ENCODE peak calls at places on chromosomes 2 and 18, in nine cellular contexts. One of them, this sample, is unnamed.

GRCh38 chr18:31497404-31497710 is 620 bp upstream of the DSG2 start:
- DNase-seq in caudate nucleus: no peak
- DNase-seq in H1: no peak
- DNase-seq in A549: no peak
- DNase-seq in CD4-positive, alpha-beta T cell: no peak
- DNase-seq in right lobe of liver: peak; percentile 60
- DNase-seq in colonic mucosa: no peak
- DNase-seq in adrenal gland: no peak
- DNase-seq in brain microvascular endothelial cell: no peak
- DNase-seq in this sample: no peak

GRCh38 chr2:136874258-136874657 is 108.9 kb downstream of the THSD7B start:
- DNase-seq in caudate nucleus: no peak
- DNase-seq in H1: no peak
- DNase-seq in A549: peak; percentile 11
- DNase-seq in CD4-positive, alpha-beta T cell: no peak
- DNase-seq in right lobe of liver: no peak
- DNase-seq in colonic mucosa: no peak
- DNase-seq in adrenal gland: no peak
- DNase-seq in brain microvascular endothelial cell: peak; percentile 38
- DNase-seq in this sample: no peak

GRCh38 chr18:5197032-5197434 is at the start of gene AKAIN1:
- DNase-seq in caudate nucleus: peak; percentile 11
- DNase-seq in H1: no peak
- DNase-seq in A549: no peak
- DNase-seq in CD4-positive, alpha-beta T cell: no peak
- DNase-seq in right lobe of liver: no peak
- DNase-seq in colonic mucosa: no peak
- DNase-seq in adrenal gland: peak; percentile 54
- DNase-seq in brain microvascular endothelial cell: peak; percentile 3
- DNase-seq in this sample: no peak

GRCh38 chr2:85154048-85154753 is 21.0 kb downstream of the TCF7L1 start:
- DNase-seq in caudate nucleus: no peak
- DNase-seq in H1: no peak
- DNase-seq in A549: no peak
- DNase-seq in CD4-positive, alpha-beta T cell: no peak
- DNase-seq in right lobe of liver: no peak
- DNase-seq in colonic mucosa: no peak
- DNase-seq in adrenal gland: no peak
- DNase-seq in brain microvascular endothelial cell: no peak
- DNase-seq in this sample: no peak

GRCh38 chr2:155727097-155727906 is 605.2 kb downstream of the NR4A2 start:
- DNase-seq in caudate nucleus: no peak
- DNase-seq in H1: no peak
- DNase-seq in A549: no peak
- DNase-seq in CD4-positive, alpha-beta T cell: no peak
- DNase-seq in right lobe of liver: no peak
- DNase-seq in colonic mucosa: no peak
- DNase-seq in adrenal gland: no peak
- DNase-seq in brain microvascular endothelial cell: no peak
- DNase-seq in this sample: no peak

GRCh38 chr2:43086451-43087221 is 139.8 kb downstream of the ZFP36L2 start:
- DNase-seq in caudate nucleus: no peak
- DNase-seq in H1: peak; percentile 19
- DNase-seq in A549: peak; percentile 92
- DNase-seq in CD4-positive, alpha-beta T cell: no peak
- DNase-seq in right lobe of liver: no peak
- DNase-seq in colonic mucosa: no peak
- DNase-seq in adrenal gland: peak; percentile 72
- DNase-seq in brain microvascular endothelial cell: peak; percentile 99
- DNase-seq in this sample: peak; percentile 95

GRCh38 chr2:193806088-193806774 is 1611.5 kb upstream of the TMEFF2 start:
- DNase-seq in caudate nucleus: no peak
- DNase-seq in H1: no peak
- DNase-seq in A549: no peak
- DNase-seq in CD4-positive, alpha-beta T cell: no peak
- DNase-seq in right lobe of liver: no peak
- DNase-seq in colonic mucosa: no peak
- DNase-seq in adrenal gland: no peak
- DNase-seq in brain microvascular endothelial cell: no peak
- DNase-seq in this sample: peak; percentile 10

GRCh38 chr18:13611058-13611615 is 115.2 kb downstream of the FAM210A start:
- DNase-seq in caudate nucleus: no peak
- DNase-seq in H1: no peak
- DNase-seq in A549: no peak
- DNase-seq in CD4-positive, alpha-beta T cell: peak; percentile 43
- DNase-seq in right lobe of liver: no peak
- DNase-seq in colonic mucosa: no peak
- DNase-seq in adrenal gland: peak; percentile 41
- DNase-seq in brain microvascular endothelial cell: peak; percentile 66
- DNase-seq in this sample: no peak

GRCh38 chr18:25941556-25941955 is 148.9 kb downstream of the SS18 start:
- DNase-seq in caudate nucleus: no peak
- DNase-seq in H1: no peak
- DNase-seq in A549: no peak
- DNase-seq in CD4-positive, alpha-beta T cell: no peak
- DNase-seq in right lobe of liver: no peak
- DNase-seq in colonic mucosa: no peak
- DNase-seq in adrenal gland: no peak
- DNase-seq in brain microvascular endothelial cell: no peak
- DNase-seq in this sample: no peak

GRCh38 chr18:34357944-34358580 is 133.3 kb upstream of the NOL4 start:
- DNase-seq in caudate nucleus: no peak
- DNase-seq in H1: no peak
- DNase-seq in A549: no peak
- DNase-seq in CD4-positive, alpha-beta T cell: no peak
- DNase-seq in right lobe of liver: no peak
- DNase-seq in colonic mucosa: no peak
- DNase-seq in adrenal gland: no peak
- DNase-seq in brain microvascular endothelial cell: no peak
- DNase-seq in this sample: no peak

GRCh38 chr18:76823166-76823539 is 796 bp downstream of the ZNF236 start:
- DNase-seq in caudate nucleus: no peak
- DNase-seq in H1: no peak
- DNase-seq in A549: no peak
- DNase-seq in CD4-positive, alpha-beta T cell: no peak
- DNase-seq in right lobe of liver: no peak
- DNase-seq in colonic mucosa: peak; percentile 25
- DNase-seq in adrenal gland: peak; percentile 30
- DNase-seq in brain microvascular endothelial cell: no peak
- DNase-seq in this sample: no peak

GRCh38 chr2:235779444-235779896 is 285.6 kb downstream of the AGAP1 start:
- DNase-seq in caudate nucleus: peak; percentile 41
- DNase-seq in H1: peak; percentile 71
- DNase-seq in A549: peak; percentile 72
- DNase-seq in CD4-positive, alpha-beta T cell: peak; percentile 22
- DNase-seq in right lobe of liver: peak; percentile 75
- DNase-seq in colonic mucosa: peak; percentile 76
- DNase-seq in adrenal gland: peak; percentile 81
- DNase-seq in brain microvascular endothelial cell: peak; percentile 51
- DNase-seq in this sample: peak; percentile 26

GRCh38 chr2:160075171-160075570 is 12.8 kb upstream of the PLA2R1 start:
- DNase-seq in caudate nucleus: no peak
- DNase-seq in H1: no peak
- DNase-seq in A549: peak; percentile 13
- DNase-seq in CD4-positive, alpha-beta T cell: no peak
- DNase-seq in right lobe of liver: no peak
- DNase-seq in colonic mucosa: peak; percentile 31
- DNase-seq in adrenal gland: no peak
- DNase-seq in brain microvascular endothelial cell: peak; percentile 95
- DNase-seq in this sample: no peak

GRCh38 chr2:7017621-7018260 is 100.5 kb downstream of the RNF144A start:
- DNase-seq in caudate nucleus: no peak
- DNase-seq in H1: no peak
- DNase-seq in A549: no peak
- DNase-seq in CD4-positive, alpha-beta T cell: no peak
- DNase-seq in right lobe of liver: no peak
- DNase-seq in colonic mucosa: no peak
- DNase-seq in adrenal gland: peak; percentile 78
- DNase-seq in brain microvascular endothelial cell: no peak
- DNase-seq in this sample: no peak

GRCh38 chr18:10124071-10124470 is 210.3 kb downstream of the VAPA start:
- DNase-seq in caudate nucleus: no peak
- DNase-seq in H1: no peak
- DNase-seq in A549: no peak
- DNase-seq in CD4-positive, alpha-beta T cell: no peak
- DNase-seq in right lobe of liver: no peak
- DNase-seq in colonic mucosa: no peak
- DNase-seq in adrenal gland: no peak
- DNase-seq in brain microvascular endothelial cell: no peak
- DNase-seq in this sample: no peak

GRCh38 chr2:19646987-19647386 is 254.8 kb downstream of the TTC32 start:
- DNase-seq in caudate nucleus: no peak
- DNase-seq in H1: no peak
- DNase-seq in A549: no peak
- DNase-seq in CD4-positive, alpha-beta T cell: no peak
- DNase-seq in right lobe of liver: no peak
- DNase-seq in colonic mucosa: no peak
- DNase-seq in adrenal gland: no peak
- DNase-seq in brain microvascular endothelial cell: no peak
- DNase-seq in this sample: no peak

GRCh38 chr2:48515588-48515987 is 14.4 kb upstream of the STON1 start:
- DNase-seq in caudate nucleus: no peak
- DNase-seq in H1: no peak
- DNase-seq in A549: no peak
- DNase-seq in CD4-positive, alpha-beta T cell: no peak
- DNase-seq in right lobe of liver: no peak
- DNase-seq in colonic mucosa: no peak
- DNase-seq in adrenal gland: no peak
- DNase-seq in brain microvascular endothelial cell: no peak
- DNase-seq in this sample: no peak
- H3K27ac ChIP-seq in caudate nucleus: no peak overlapping the region
- H3K27ac ChIP-seq in H1: no peak overlapping the region
- H3K27ac ChIP-seq in A549: no peak overlapping the region
- H3K27ac ChIP-seq in CD4-positive, alpha-beta T cell: no peak overlapping the region
- H3K27ac ChIP-seq in right lobe of liver: no peak overlapping the region
- H3K27ac ChIP-seq in colonic mucosa: no peak overlapping the region
- H3K27ac ChIP-seq in adrenal gland: no peak overlapping the region
- H3K27ac ChIP-seq in brain microvascular endothelial cell: no peak overlapping the region
- H3K27ac ChIP-seq in this sample: no peak overlapping the region

GRCh38 chr2:233031556-233032500 is 644 bp upstream of the NEU2 start:
- DNase-seq in caudate nucleus: peak; percentile 24
- DNase-seq in H1: no peak
- DNase-seq in A549: no peak
- DNase-seq in CD4-positive, alpha-beta T cell: no peak
- DNase-seq in right lobe of liver: no peak
- DNase-seq in colonic mucosa: no peak
- DNase-seq in adrenal gland: no peak
- DNase-seq in brain microvascular endothelial cell: no peak
- DNase-seq in this sample: no peak
- H3K27ac ChIP-seq in caudate nucleus: peak overlapping the region; percentile 52
- H3K27ac ChIP-seq in H1: no peak overlapping the region
- H3K27ac ChIP-seq in A549: peak overlapping the region; percentile 37
- H3K27ac ChIP-seq in CD4-positive, alpha-beta T cell: no peak overlapping the region
- H3K27ac ChIP-seq in right lobe of liver: no peak overlapping the region
- H3K27ac ChIP-seq in colonic mucosa: no peak overlapping the region
- H3K27ac ChIP-seq in adrenal gland: no peak overlapping the region
- H3K27ac ChIP-seq in brain microvascular endothelial cell: no peak overlapping the region
- H3K27ac ChIP-seq in this sample: no peak overlapping the region

DNA sequence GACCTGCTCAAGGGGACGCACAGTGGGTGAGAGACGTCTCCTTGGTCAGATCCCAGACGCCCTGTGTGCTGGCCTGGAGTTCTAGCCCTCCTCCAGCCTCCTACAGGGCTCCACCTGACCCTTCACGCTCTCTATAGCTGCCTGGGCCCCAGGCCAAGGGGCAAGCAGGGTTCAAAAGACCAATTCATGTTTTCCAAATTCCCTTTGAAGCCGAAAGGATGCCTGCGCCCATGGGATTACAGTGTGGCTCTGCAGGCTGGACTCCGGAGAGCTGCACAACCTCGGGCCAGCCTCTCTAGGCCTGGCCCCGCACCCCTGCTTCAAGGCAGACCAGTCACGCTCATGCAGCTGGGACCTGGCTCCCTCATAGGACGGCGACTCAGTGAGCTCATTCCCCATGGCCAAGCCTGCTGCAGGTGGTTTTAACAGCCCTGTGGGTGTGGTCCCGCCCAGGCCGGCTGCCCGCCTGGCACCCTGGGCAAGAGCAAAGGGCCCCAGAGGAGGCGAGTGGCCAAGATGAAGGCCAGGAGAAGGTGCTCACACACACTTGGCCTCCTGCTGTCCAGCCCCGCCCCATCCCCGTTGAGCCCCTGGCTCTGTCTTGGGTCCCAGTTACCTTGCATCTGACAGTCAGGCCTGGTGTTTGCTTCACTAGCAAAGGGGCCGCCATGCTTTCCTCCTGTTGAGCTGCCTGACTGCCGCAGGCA is 57.1 kb downstream of the SMAD7 start:
- DNase-seq in caudate nucleus: no peak
- DNase-seq in H1: no peak
- DNase-seq in A549: no peak
- DNase-seq in CD4-positive, alpha-beta T cell: no peak
- DNase-seq in right lobe of liver: peak; percentile 75
- DNase-seq in colonic mucosa: peak; percentile 86
- DNase-seq in adrenal gland: no peak
- DNase-seq in brain microvascular endothelial cell: no peak
- DNase-seq in this sample: no peak
- H3K27ac ChIP-seq in caudate nucleus: no peak overlapping the region
- H3K27ac ChIP-seq in H1: no peak overlapping the region
- H3K27ac ChIP-seq in A549: peak overlapping the region; percentile 41
- H3K27ac ChIP-seq in CD4-positive, alpha-beta T cell: no peak overlapping the region
- H3K27ac ChIP-seq in right lobe of liver: no peak overlapping the region
- H3K27ac ChIP-seq in colonic mucosa: no peak overlapping the region
- H3K27ac ChIP-seq in adrenal gland: no peak overlapping the region
- H3K27ac ChIP-seq in brain microvascular endothelial cell: no peak overlapping the region
- H3K27ac ChIP-seq in this sample: no peak overlapping the region

GRCh38 chr2:237498341-237498740 is 11.3 kb downstream of the MLPH start:
- DNase-seq in caudate nucleus: no peak
- DNase-seq in H1: no peak
- DNase-seq in A549: no peak
- DNase-seq in CD4-positive, alpha-beta T cell: no peak
- DNase-seq in right lobe of liver: no peak
- DNase-seq in colonic mucosa: no peak
- DNase-seq in adrenal gland: no peak
- DNase-seq in brain microvascular endothelial cell: no peak
- DNase-seq in this sample: no peak

GRCh38 chr2:237497820-237498128 is 10.7 kb downstream of the MLPH start:
- DNase-seq in caudate nucleus: no peak
- DNase-seq in H1: no peak
- DNase-seq in A549: no peak
- DNase-seq in CD4-positive, alpha-beta T cell: no peak
- DNase-seq in right lobe of liver: no peak
- DNase-seq in colonic mucosa: no peak
- DNase-seq in adrenal gland: no peak
- DNase-seq in brain microvascular endothelial cell: no peak
- DNase-seq in this sample: no peak

GRCh38 chr2:237505188-237505939 is 18.3 kb downstream of the MLPH start:
- DNase-seq in caudate nucleus: no peak
- DNase-seq in H1: no peak
- DNase-seq in A549: no peak
- DNase-seq in CD4-positive, alpha-beta T cell: no peak
- DNase-seq in right lobe of liver: no peak
- DNase-seq in colonic mucosa: no peak
- DNase-seq in adrenal gland: no peak
- DNase-seq in brain microvascular endothelial cell: no peak
- DNase-seq in this sample: no peak

GRCh38 chr2:237500681-237501424 is 13.8 kb downstream of the MLPH start:
- DNase-seq in caudate nucleus: no peak
- DNase-seq in H1: peak; percentile 53
- DNase-seq in A549: peak; percentile 99
- DNase-seq in CD4-positive, alpha-beta T cell: no peak
- DNase-seq in right lobe of liver: no peak
- DNase-seq in colonic mucosa: no peak
- DNase-seq in adrenal gland: no peak
- DNase-seq in brain microvascular endothelial cell: peak; percentile 100
- DNase-seq in this sample: no peak

GRCh38 chr2:237501892-237502513 is 15.0 kb downstream of the MLPH start:
- DNase-seq in caudate nucleus: no peak
- DNase-seq in H1: no peak
- DNase-seq in A549: peak; percentile 70
- DNase-seq in CD4-positive, alpha-beta T cell: no peak
- DNase-seq in right lobe of liver: no peak
- DNase-seq in colonic mucosa: no peak
- DNase-seq in adrenal gland: no peak
- DNase-seq in brain microvascular endothelial cell: no peak
- DNase-seq in this sample: no peak
- H3K27ac ChIP-seq in caudate nucleus: no peak overlapping the region
- H3K27ac ChIP-seq in H1: no peak overlapping the region
- H3K27ac ChIP-seq in A549: peak overlapping the region; percentile 98
- H3K27ac ChIP-seq in CD4-positive, alpha-beta T cell: no peak overlapping the region
- H3K27ac ChIP-seq in right lobe of liver: peak overlapping the region; percentile 94
- H3K27ac ChIP-seq in colonic mucosa: peak overlapping the region; percentile 57
- H3K27ac ChIP-seq in adrenal gland: no peak overlapping the region
- H3K27ac ChIP-seq in brain microvascular endothelial cell: peak overlapping the region; percentile 98
- H3K27ac ChIP-seq in this sample: peak overlapping the region; percentile 53